ENCODE peak calls at places on chromosomes 6 and 20, in five cellular contexts. E is heart left ventricle, M is stomach, S is Peyer's patch, D is IMR-90. P is an unnamed sample. For H3K4me1, the result is how much of the 10 kb centered on the place peaks cover.

GRCh38 chr6:66183982-66184555 is 477.0 kb upstream of the EYS start:
- DNase-seq in E (no peak), D (peak), S (no peak), M (no peak), P (no peak)

GRCh38 chr6:26125015-26125690 is 37.9 kb downstream of the HFE start:
- DNase-seq in S (peak), D (no peak), E (no peak), M (peak), P (peak)

GRCh38 chr20:61557603-61558002 is 305.5 kb downstream of the CDH4 start:
- DNase-seq in M (no peak), D (no peak), E (no peak), S (no peak), P (no peak)

GRCh38 chr6:147126618-147127022 is 77.6 kb upstream of the STXBP5 start:
- DNase-seq in D (no peak), S (no peak), E (peak), M (no peak), P (no peak)

GRCh38 chr20:33992145-33992922 is 1.4 kb upstream of the RALY start:
- DNase-seq in M (no peak), E (no peak), S (no peak), D (peak), P (no peak)

GRCh38 chr20:5024103-5024502 is 22.8 kb upstream of the SLC23A2 start:
- DNase-seq in D (peak), M (no peak), S (no peak), E (no peak), P (no peak)

GRCh38 chr6:89385156-89385667 is 26.9 kb downstream of the RRAGD start:
- DNase-seq in M (no peak), S (no peak), E (no peak), D (no peak), P (no peak)

GRCh38 chr20:37336369-37337207 is 9.4 kb upstream of the SRC start:
- DNase-seq in D (peak), M (no peak), S (peak), E (peak), P (no peak)

GRCh38 chr20:63498950-63499332 is at the start of gene EEF1A2:
- DNase-seq in S (peak), M (peak), D (no peak), E (peak), P (peak)

GRCh38 chr6:19333936-19334335 is 503.2 kb upstream of the ID4 start:
- DNase-seq in D (no peak), M (no peak), E (no peak), S (no peak), P (no peak)

GRCh38 chr6:5472583-5472982 is 211.3 kb downstream of the FARS2 start:
- DNase-seq in E (no peak), M (no peak), S (no peak), D (no peak), P (no peak)

GRCh38 chr20:47318596-47319516 is 37.6 kb downstream of the ZMYND8 start:
- DNase-seq in M (peak), E (peak), D (peak), S (peak), P (peak)

GRCh38 chr6:167400482-167401138 is 75.7 kb downstream of the TTLL2 start:
- DNase-seq in M (no peak), S (no peak), D (no peak), E (no peak), P (no peak)

GRCh38 chr20:41734506-41734945 is 116.3 kb upstream of the CHD6 start:
- DNase-seq in M (peak), E (peak), S (peak), D (peak), P (peak)

GRCh38 chr20:45487231-45487635 is 17.7 kb downstream of the WFDC2 start:
- DNase-seq in E (no peak), D (no peak), M (no peak), S (no peak), P (no peak)

GRCh38 chr6:84410377-84410776 is 182.9 kb upstream of the CEP162 start:
- DNase-seq in E (no peak), D (no peak), M (no peak), S (no peak), P (no peak)

GRCh38 chr20:33914871-33915270 is 78.8 kb upstream of the RALY start:
- DNase-seq in D (peak), M (no peak), S (no peak), E (no peak), P (no peak)

GRCh38 chr6:46042355-46042999 is 26.8 kb upstream of the CLIC5 start:
- DNase-seq in E (peak), D (peak), S (peak), M (no peak), P (peak)

GRCh38 chr6:10567256-10568041 is 46.3 kb downstream of the GCNT2 start:
- DNase-seq in D (no peak), S (no peak), M (no peak), E (no peak), P (no peak)

GRCh38 chr6:57215260-57215659 is 6.8 kb downstream of the RAB23 start:
- DNase-seq in M (no peak), D (no peak), S (no peak), E (no peak), P (no peak)

GRCh38 chr6:12420626-12421025 is 130.5 kb downstream of the EDN1 start:
- DNase-seq in E (no peak), M (no peak), D (peak), S (no peak), P (no peak)

GRCh38 chr20:57020364-57020763 is 246.1 kb downstream of the BMP7 start:
- DNase-seq in S (no peak), D (no peak), M (no peak), E (no peak), P (no peak)

GRCh38 chr20:57024849-57025248 is 241.6 kb downstream of the BMP7 start:
- DNase-seq in S (no peak), E (no peak), D (no peak), M (no peak), P (no peak)

GRCh38 chr20:57023997-57024396 is 242.4 kb downstream of the BMP7 start:
- DNase-seq in M (no peak), D (no peak), S (no peak), E (no peak), P (no peak)

GRCh38 chr20:57023007-57023406 is 243.4 kb downstream of the BMP7 start:
- DNase-seq in E (no peak), M (no peak), S (no peak), D (no peak), P (no peak)

GRCh38 chr20:57022306-57022705 is 244.1 kb downstream of the BMP7 start:
- DNase-seq in D (no peak), E (no peak), M (no peak), S (no peak), P (no peak)
- TF ChIP-seq CTCF in D (no peak), E (no peak), M (no peak), S (no peak), P (no peak)

GRCh38 chr20:32289661-32290431 is 12.4 kb downstream of the KIF3B start:
- DNase-seq in S (peak), D (no peak), M (peak), E (no peak), P (peak)
- H3K4me1 ChIP-seq in S (under half), D (under half), M (under half), E (under half), P (half or more)

DNA sequence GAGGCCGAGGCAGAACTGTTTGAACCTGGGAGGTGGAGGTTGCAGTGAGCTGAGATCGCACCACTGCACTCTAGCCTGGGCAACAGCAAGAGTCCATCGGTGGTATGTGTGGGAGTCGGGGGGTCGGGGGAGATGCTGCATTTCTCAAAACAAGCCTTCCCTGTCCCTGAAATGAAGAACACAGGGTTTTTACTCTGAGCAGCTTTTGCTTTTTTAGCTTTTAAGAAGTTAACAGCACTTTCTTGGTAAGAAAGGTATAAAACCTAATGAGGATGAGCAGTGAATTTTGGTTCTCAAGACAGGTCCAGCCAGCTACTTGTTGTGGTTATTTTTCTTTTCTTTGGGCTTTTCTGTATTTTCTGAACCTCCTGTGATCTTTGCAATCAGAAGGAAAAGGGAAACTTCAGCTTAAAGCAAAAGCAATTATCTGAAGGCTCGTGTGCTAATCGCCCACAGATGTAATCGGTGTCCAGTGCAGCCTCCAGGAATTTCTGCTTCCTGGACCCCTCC is 3.7 kb downstream of the RPL10A start:
- DNase-seq in D (no peak), S (no peak), E (no peak), M (no peak), P (no peak)
- TF ChIP-seq POLR2A in D (no peak), S (no peak), E (no peak), M (no peak), P (no peak)

GRCh38 chr20:24918579-24919566 is 30.2 kb upstream of the CST7 start:
- DNase-seq in M (no peak), E (no peak), S (no peak), D (no peak), P (no peak)
- TF ChIP-seq CTCF in M (no peak), E (no peak), S (no peak), D (no peak), P (no peak)

GRCh38 chr20:8154636-8155035 is 22.6 kb downstream of the PLCB1 start:
- DNase-seq in S (no peak), D (no peak), M (no peak), E (no peak), P (no peak)

GRCh38 chr20:8155229-8155628 is 23.2 kb downstream of the PLCB1 start:
- DNase-seq in M (no peak), E (no peak), S (no peak), D (peak), P (no peak)

GRCh38 chr20:8156603-8157079 is 24.6 kb downstream of the PLCB1 start:
- DNase-seq in D (peak), E (no peak), M (no peak), S (no peak), P (no peak)

GRCh38 chr20:8153281-8153908 is 21.3 kb downstream of the PLCB1 start:
- DNase-seq in E (no peak), S (no peak), M (no peak), D (peak), P (no peak)

DNA sequence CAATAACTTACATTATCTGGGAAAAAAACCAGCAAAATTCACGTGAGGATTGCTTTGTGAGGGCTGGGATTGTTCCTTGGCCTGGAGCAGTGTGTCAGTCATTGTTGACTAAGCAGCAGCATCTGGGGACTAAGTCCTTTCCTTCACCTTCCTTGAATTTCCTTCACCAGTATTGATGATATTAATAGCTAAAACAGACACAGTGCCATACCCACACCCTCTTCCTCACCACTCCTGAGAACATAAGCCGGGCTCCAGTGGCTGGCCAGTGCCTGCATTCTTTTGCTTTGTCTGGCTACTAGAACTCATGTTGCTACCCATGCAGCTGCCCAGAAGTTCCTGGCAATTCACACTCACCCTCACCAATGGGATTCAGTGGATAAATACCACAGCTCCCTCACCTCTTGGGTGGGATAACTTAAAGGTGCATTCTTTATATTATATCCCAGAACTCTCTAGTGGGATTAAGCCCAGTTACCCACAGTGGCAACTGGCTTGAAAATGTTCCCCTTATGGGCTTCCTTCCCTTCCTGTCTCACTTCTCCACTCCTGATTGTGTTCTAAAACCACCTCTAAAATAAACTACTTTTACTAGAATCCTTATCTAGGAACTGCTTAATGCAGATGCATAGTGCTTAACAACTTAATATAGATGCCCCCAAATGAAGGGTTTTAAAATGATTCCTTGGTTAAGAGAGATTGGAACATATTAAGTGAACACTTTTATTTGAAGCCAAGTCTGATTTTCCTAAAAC is 24.0 kb downstream of the PLCB1 start:
- DNase-seq in D (peak), S (no peak), E (no peak), M (no peak), P (no peak)
- H3K4me1 ChIP-seq in D (under half), S (under half), E (under half), M (half or more), P (under half)

DNA sequence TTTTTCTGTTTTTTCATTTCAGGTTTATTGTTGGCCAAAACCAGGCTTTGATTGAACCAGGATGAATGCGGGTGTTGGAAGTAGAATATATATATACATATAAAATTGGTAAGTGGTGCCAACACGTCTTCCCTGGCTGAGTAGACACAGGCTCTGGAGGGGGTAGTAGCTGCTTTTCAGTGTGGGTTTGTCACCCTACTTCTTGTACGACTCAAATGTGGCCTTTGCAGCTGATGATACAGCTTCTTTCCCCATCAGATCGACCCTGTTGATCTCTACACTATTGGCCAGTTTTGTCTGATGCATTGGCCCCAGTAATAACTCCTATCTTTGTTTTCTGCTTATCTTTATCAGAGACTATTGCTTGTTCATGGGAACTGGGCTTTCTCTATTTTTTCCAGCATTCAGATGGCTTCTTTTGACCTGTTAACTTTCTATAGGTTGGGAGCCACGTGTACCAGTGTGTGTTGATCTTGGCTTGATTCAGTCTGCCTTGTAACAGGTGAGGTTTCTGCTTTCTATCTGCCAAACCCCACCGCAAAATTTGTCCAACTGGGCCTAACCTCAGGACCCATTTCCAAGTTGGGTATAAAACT is 2.7 kb upstream of the ZNFX1 start:
- DNase-seq in E (no peak), M (no peak), S (no peak), D (no peak), P (no peak)
- TF ChIP-seq POLR2A in E (no peak), M (no peak), S (no peak), D (no peak), P (no peak)

GRCh38 chr6:3372184-3372846 is 84.5 kb downstream of the SLC22A23 start:
- DNase-seq in S (no peak), E (no peak), M (no peak), D (no peak), P (no peak)
- TF ChIP-seq CTCF in S (peak), E (no peak), M (no peak), D (no peak), P (no peak)

GRCh38 chr20:21125849-21126840 is at the start of gene KIZ:
- DNase-seq in E (peak), D (peak), M (peak), S (peak), P (peak)

GRCh38 chr20:21125072-21125848 is 622 bp upstream of the KIZ start:
- DNase-seq in S (peak), E (peak), D (peak), M (peak), P (peak)

GRCh38 chr20:21118782-21119181 is 7.1 kb upstream of the KIZ start:
- DNase-seq in D (no peak), M (no peak), S (no peak), E (no peak), P (no peak)

GRCh38 chr20:21127201-21127981 is 1.5 kb downstream of the KIZ start:
- DNase-seq in M (no peak), E (no peak), S (no peak), D (no peak), P (no peak)

DNA sequence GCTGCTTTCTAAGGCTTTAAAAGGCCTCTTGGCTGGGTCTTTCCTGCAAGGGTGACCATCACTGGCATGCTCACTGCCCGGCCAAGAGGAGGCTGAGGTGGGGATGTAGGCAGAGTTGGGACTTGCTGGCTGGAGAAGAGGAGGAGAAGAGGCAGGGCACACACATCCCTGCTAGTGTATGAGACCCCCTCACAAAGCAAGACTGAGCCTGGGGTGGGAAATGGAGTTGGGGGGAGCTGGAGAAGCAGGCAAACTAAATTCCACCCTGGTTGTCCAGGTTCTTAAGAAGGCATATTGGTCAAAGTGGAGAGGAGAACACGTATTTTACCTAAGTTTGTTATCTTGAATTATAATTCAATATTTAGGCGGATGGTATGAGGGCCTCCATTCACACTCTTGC is 1.7 kb upstream of the KIZ start:
- DNase-seq in E (no peak), M (no peak), D (no peak), S (no peak), P (no peak)
- H3K4me1 ChIP-seq in E (under half), M (under half), D (under half), S (under half), P (under half)

DNA sequence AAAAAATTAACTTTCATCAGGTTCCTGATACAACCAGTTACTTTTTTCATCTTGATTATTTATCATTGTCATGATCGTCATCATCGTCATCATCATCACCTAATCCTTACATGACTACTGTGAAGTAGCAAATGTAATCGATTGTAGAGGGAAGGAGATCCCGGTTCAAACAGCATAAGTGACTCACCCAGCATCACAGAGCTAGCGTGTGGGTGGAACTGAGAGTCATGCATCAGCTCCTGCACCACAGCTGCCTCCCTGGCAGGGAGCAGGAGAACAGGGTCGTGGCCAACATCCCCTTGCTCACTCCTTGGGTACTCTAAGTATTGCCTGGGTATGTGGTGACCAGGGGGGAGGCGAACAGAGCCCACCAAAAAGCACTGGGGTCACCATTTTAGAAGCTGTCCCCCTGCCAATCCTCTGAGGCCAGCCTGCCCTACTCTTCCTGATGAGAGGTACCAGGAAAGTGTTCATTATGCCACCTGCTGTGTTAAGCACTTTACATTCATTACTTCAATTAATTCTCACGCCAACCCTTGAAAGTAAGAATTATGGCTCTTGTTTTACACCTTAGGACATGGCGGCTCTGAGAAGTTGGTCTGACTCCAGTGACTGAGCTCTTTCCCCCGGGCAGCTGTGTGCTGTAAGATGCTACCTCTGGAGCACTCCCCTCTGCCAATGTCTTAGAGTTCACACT is 425.2 kb downstream of the CD83 start:
- DNase-seq in S (peak), E (no peak), D (peak), M (no peak), P (no peak)
- TF ChIP-seq POLR2A in S (no peak), E (no peak), D (no peak), M (no peak), P (no peak)

GRCh38 chr20:11041396-11041795 is 367.6 kb upstream of the JAG1 start:
- DNase-seq in M (no peak), S (no peak), E (no peak), D (peak), P (no peak)
- TF ChIP-seq CTCF in M (no peak), S (no peak), E (no peak), D (no peak), P (no peak)